ENCODE peak calls at places on chromosomes 3 and 15, in five cellular contexts. E, S, Q, C and Z are unnamed samples. For H3K36me3, the result is how much of the 10 kb centered on the place peaks cover.

GRCh38 chr15:93289951-93290350 is 200.9 kb upstream of the RGMA start:
- DNase-seq in C (no peak), S (no peak), E (no peak), Q (no peak), Z (no peak)

GRCh38 chr15:42450434-42450790 is 40.5 kb downstream of the ZNF106 start:
- DNase-seq in E (no peak), C (no peak), S (no peak), Q (no peak), Z (no peak)

GRCh38 chr3:94159062-94159726 is 96.3 kb downstream of the NSUN3 start:
- DNase-seq in Q (no peak), E (no peak), C (peak), S (no peak), Z (peak)

GRCh38 chr3:140022061-140022781 is 87.2 kb downstream of the CLSTN2 start:
- DNase-seq in S (peak), E (peak), Q (peak), C (no peak), Z (no peak)

GRCh38 chr3:194098036-194098871 is 37.7 kb upstream of the HES1 start:
- DNase-seq in Q (no peak), C (no peak), E (no peak), S (no peak), Z (no peak)

GRCh38 chr3:187677604-187678003 is 7.4 kb upstream of the SST start:
- DNase-seq in Q (no peak), S (no peak), C (no peak), E (no peak), Z (no peak)

GRCh38 chr3:72100626-72101187 is 315.8 kb upstream of the PROK2 start:
- DNase-seq in S (peak), Q (peak), E (peak), C (peak), Z (peak)

GRCh38 chr3:30682434-30683155 is 76.2 kb downstream of the TGFBR2 start:
- DNase-seq in C (no peak), E (no peak), S (no peak), Q (no peak), Z (peak)

GRCh38 chr3:5002174-5002870 is 23.1 kb downstream of the BHLHE40 start:
- DNase-seq in S (no peak), C (peak), Q (no peak), E (no peak), Z (no peak)

GRCh38 chr15:67185051-67185450 is 69.4 kb downstream of the AAGAB start:
- DNase-seq in C (no peak), Q (no peak), E (no peak), S (no peak), Z (no peak)

GRCh38 chr15:25905140-25905539 is 42.0 kb upstream of the ATP10A start:
- DNase-seq in Q (no peak), S (peak), C (peak), E (peak), Z (peak)

GRCh38 chr3:157075693-157076420 is 84.1 kb downstream of the CCNL1 start:
- DNase-seq in E (no peak), C (no peak), Q (no peak), S (no peak), Z (peak)

GRCh38 chr15:27091270-27091940 is 120.4 kb downstream of the GABRG3 start:
- DNase-seq in S (no peak), C (no peak), E (no peak), Q (no peak), Z (peak)

GRCh38 chr15:29668120-29668602 is 154.1 kb downstream of the TJP1 start:
- DNase-seq in C (peak), S (peak), Q (no peak), E (peak), Z (peak)

GRCh38 chr15:47674576-47675232 is 42.6 kb upstream of the SEMA6D start:
- DNase-seq in Q (no peak), E (no peak), C (no peak), S (no peak), Z (no peak)

GRCh38 chr15:71080705-71081104 is 34.6 kb upstream of the THSD4 start:
- DNase-seq in S (no peak), C (peak), Q (no peak), E (no peak), Z (peak)

GRCh38 chr3:42031808-42032475 is 59.2 kb upstream of the TRAK1 start:
- DNase-seq in Q (peak), E (peak), C (no peak), S (no peak), Z (peak)

GRCh38 chr3:49788056-49788455 is 1.7 kb upstream of the IP6K1 start:
- DNase-seq in C (no peak), S (no peak), E (no peak), Q (no peak), Z (no peak)

GRCh38 chr3:10149222-10149621 is 7.6 kb downstream of the VHL start:
- DNase-seq in E (peak), S (no peak), C (no peak), Q (no peak), Z (no peak)

GRCh38 chr3:10155658-10156057 is 9.1 kb upstream of the IRAK2 start:
- DNase-seq in S (no peak), C (no peak), E (no peak), Q (no peak), Z (no peak)

GRCh38 chr3:10155123-10155472 is 9.6 kb upstream of the IRAK2 start:
- DNase-seq in E (no peak), S (no peak), Q (no peak), C (no peak), Z (no peak)

GRCh38 chr3:10154335-10155122 is 10.2 kb upstream of the IRAK2 start:
- DNase-seq in Q (no peak), S (no peak), C (no peak), E (no peak), Z (no peak)

DNA sequence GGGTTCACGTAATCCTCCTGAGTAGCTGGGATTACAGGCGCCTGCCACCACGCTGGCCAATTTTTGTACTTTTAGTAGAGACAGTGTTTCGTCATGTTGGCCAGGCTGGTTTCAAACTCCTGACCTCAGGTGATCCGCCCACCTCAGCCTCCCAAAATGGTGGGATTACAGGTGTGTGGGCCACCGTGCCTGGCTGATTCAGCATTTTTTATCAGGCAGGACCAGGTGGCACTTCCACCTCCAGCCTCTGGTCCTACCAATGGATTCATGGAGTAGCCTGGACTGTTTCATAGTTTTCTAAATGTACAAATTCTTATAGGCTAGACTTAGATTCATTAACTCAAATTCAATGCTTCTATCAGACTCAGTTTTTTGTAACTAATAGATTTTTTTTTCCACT is 9.4 kb downstream of the VHL start:
- DNase-seq in Q (no peak), C (no peak), E (no peak), S (no peak), Z (no peak)
- H3K36me3 ChIP-seq in Q (under half), C (under half), E (under half), S (half or more), Z (under half)

GRCh38 chr3:177174607-177175006 is 22.7 kb downstream of the TBL1XR1 start:
- DNase-seq in C (no peak), Q (no peak), E (no peak), S (no peak), Z (no peak)
- H3K36me3 ChIP-seq in C (under half), Q (under half), E (under half), S (under half), Z (under half)

DNA sequence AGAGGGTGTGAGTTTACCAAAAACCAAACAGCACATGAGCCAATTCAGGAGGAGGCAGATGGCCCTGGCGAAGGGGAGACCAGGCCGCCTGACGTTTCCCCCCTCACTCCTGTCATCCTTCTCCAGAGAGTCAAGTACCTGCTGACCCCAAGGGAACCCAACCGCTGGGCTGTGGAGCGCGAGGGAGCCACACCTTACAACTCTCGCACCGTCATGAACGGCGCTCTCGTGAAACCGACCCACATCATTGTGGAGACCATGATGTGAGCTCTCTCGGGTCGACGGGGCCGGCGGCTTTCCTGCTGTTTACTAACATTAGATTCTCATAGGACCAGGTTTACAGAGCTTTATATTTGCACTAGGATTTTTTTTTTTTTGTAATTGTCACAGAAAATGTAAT is 55.4 kb downstream of the GRIP2 start:
- DNase-seq in E (peak), C (no peak), S (no peak), Q (no peak), Z (no peak)
- H3K36me3 ChIP-seq in E (under half), C (under half), S (half or more), Q (under half), Z (under half)

GRCh38 chr15:85557385-85557784 is 177.0 kb downstream of the AKAP13 start:
- DNase-seq in Q (no peak), S (no peak), E (no peak), C (no peak), Z (no peak)

GRCh38 chr15:85562824-85563223 is 182.4 kb downstream of the AKAP13 start:
- DNase-seq in E (no peak), S (no peak), Q (no peak), C (no peak), Z (no peak)

GRCh38 chr15:85556618-85556895 is 176.2 kb downstream of the AKAP13 start:
- DNase-seq in Q (no peak), C (no peak), S (no peak), E (no peak), Z (no peak)

GRCh38 chr15:85558747-85559327 is 178.4 kb downstream of the AKAP13 start:
- DNase-seq in S (no peak), Q (no peak), C (no peak), E (no peak), Z (no peak)

DNA sequence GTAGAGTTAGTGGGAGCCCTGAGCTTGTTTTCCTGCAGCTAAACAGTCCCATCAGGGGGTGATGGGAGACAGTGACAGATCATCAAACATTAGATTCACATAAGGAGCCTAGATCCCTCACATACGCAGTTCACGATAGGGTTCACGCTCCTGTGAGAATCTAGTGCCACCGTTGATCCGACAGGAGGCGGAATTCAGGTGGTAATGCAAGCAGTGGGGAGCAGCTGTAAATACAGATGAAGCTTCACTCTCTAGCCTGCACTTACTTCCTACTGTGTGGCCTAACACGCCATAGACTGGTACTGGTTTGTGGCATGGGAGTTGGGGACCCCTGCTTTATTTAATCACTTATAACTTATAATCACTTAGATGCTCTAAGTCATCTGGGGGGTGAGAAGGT is 179.1 kb downstream of the AKAP13 start:
- DNase-seq in C (no peak), S (no peak), Q (no peak), E (no peak), Z (no peak)
- H3K36me3 ChIP-seq in C (under half), S (under half), Q (under half), E (under half), Z (under half)

GRCh38 chr15:64356443-64357040 is 569 bp upstream of the CSNK1G1 start:
- DNase-seq in C (no peak), E (no peak), Q (no peak), S (no peak), Z (peak)

GRCh38 chr15:64355559-64356442 is at the start of gene CSNK1G1:
- DNase-seq in S (peak), E (peak), C (peak), Q (peak), Z (peak)

GRCh38 chr15:64361259-64361658 is 5.3 kb upstream of the CSNK1G1 start:
- DNase-seq in Q (no peak), S (no peak), C (peak), E (no peak), Z (no peak)
- H3K36me3 ChIP-seq in Q (under half), S (under half), C (under half), E (under half), Z (under half)

GRCh38 chr3:136149569-136150136 is 46.5 kb downstream of the MSL2 start:
- DNase-seq in S (no peak), E (no peak), C (peak), Q (no peak), Z (peak)

GRCh38 chr3:136151219-136151618 is 44.9 kb downstream of the MSL2 start:
- DNase-seq in S (no peak), Q (no peak), E (no peak), C (peak), Z (no peak)

GRCh38 chr3:136146981-136147729 is 49.0 kb downstream of the MSL2 start:
- DNase-seq in Q (no peak), C (no peak), S (no peak), E (no peak), Z (peak)

GRCh38 chr3:136152176-136152843 is 43.8 kb downstream of the MSL2 start:
- DNase-seq in E (no peak), S (no peak), C (peak), Q (no peak), Z (no peak)

DNA sequence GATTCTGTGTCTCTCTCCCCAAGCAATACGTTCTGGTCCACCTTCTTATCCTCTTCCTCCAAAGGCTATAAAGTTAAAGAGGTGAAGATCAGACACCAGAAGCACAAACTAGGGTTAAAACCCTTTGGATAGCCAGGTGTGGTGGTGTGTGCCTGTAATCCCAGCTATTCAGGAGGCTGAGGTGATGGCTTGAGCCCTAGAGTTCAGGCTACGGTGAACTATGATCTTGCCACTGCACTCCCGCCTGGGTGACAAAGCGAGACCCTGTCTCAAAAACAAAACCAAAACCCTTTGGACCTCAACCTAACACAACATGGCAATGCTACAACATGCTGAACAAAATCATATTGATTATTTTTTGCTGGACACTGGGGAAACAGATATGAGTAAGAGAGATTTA is 43.2 kb downstream of the MSL2 start:
- DNase-seq in E (no peak), S (no peak), Q (no peak), C (no peak), Z (no peak)
- H3K36me3 ChIP-seq in E (under half), S (under half), Q (under half), C (under half), Z (under half)

GRCh38 chr3:16488637-16489036 is 24.9 kb downstream of the RFTN1 start:
- DNase-seq in C (no peak), E (no peak), Q (no peak), S (no peak), Z (no peak)
- H3K36me3 ChIP-seq in C (under half), E (under half), Q (under half), S (under half), Z (under half)

DNA sequence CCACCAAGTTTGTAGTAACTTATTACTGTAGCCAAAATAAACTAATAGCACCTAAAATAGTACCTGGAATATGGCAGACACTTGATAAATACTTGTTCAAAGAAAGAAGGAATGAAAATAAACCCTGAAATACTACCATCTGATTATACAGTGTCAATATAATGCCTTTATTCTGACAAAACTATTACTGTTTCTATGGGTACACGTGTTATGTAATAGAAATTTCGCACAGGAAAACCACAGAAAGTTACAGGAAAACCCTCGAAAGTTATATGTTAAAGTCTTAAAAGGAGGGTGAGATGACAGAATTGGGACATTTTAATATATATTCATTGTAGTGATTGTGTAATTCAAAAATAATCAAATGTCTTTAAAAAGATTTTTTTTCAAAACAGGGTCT is 28.8 kb downstream of the ETFA start:
- DNase-seq in C (no peak), E (no peak), Q (no peak), S (no peak), Z (no peak)
- H3K36me3 ChIP-seq in C (under half), E (under half), Q (under half), S (half or more), Z (under half)

DNA sequence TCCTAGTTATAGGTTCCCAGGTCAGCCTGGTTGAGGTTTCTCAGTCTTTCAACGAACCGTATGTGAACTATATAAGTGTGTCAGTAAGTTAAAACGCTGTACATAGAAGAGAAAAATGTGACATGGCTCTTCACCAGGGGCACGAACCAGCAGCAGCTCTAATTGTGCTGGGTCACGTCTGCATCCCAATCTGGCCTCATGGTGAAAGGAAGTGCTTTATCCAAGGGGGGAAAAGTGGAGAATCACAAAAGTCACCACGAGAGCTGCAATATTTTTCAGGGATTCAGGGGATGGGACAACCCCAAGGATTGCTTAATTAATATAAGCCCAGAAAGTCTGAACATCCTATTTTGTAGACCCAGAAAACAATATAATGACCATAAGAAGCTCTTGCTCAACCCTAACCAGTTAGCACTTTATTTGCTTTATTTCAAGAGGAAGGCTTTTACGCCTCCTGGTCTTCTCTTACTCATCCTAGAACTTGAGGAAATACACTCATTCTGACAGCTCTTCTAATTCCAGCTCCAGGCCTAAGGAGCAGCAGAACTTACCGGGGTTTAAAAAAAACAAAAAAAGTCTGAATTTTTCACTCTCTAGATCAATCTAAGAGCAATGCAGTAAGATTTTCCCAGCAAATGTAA is 16.5 kb downstream of the ANXA2 start:
- DNase-seq in C (no peak), S (no peak), E (no peak), Q (no peak), Z (peak)
- H3K36me3 ChIP-seq in C (under half), S (half or more), E (under half), Q (under half), Z (half or more)